ENCODE peak calls at places on chromosomes 5 and 9, in six cellular contexts. F is GM12878, V is HCT116, X is SK-N-SH, G is HepG2, I is Panc1. S is an unnamed sample.

GRCh38 chr5:119288364-119289047 is 67.3 kb upstream of the TNFAIP8 start:
- DNase-seq in F (no peak), V (no peak), X (no peak), G (no peak), I (no peak), S (no peak)

GRCh38 chr9:20563917-20564316 is 58.4 kb downstream of the MLLT3 start:
- DNase-seq in F (no peak), V (no peak), X (no peak), G (no peak), I (no peak), S (no peak)

GRCh38 chr5:123776761-123777160 is 264.8 kb downstream of the CSNK1G3 start:
- DNase-seq in F (no peak), V (no peak), X (no peak), G (no peak), I (no peak), S (no peak)

GRCh38 chr9:90032296-90033029 is 427.7 kb downstream of the GADD45G start:
- DNase-seq in F (no peak), V (no peak), X (no peak), G (no peak), I (no peak), S (no peak)

GRCh38 chr9:88697764-88698436 is 162.9 kb downstream of the NXNL2 start:
- DNase-seq in F (no peak), V (no peak), X (no peak), G (no peak), I (no peak), S (no peak)

GRCh38 chr5:141716009-141716408 is 34.0 kb upstream of the ARAP3 start:
- DNase-seq in F (no peak), V (no peak), X (no peak), G (no peak), I (no peak), S (no peak)

GRCh38 chr5:138282918-138283742 is 8.7 kb upstream of the GFRA3 start:
- DNase-seq in F (no peak), V (peak; percentile 34), X (peak; percentile 74), G (peak; percentile 68), I (peak; percentile 13), S (peak; percentile 58)

GRCh38 chr5:116542619-116543018 is 32.0 kb downstream of the SEMA6A start:
- DNase-seq in F (no peak), V (no peak), X (no peak), G (no peak), I (no peak), S (no peak)

GRCh38 chr9:114109106-114109505 is 10.0 kb upstream of the KIF12 start:
- DNase-seq in F (no peak), V (no peak), X (no peak), G (no peak), I (no peak), S (no peak)

GRCh38 chr5:17895296-17896058 is 261.2 kb downstream of the TAF11L14 start:
- DNase-seq in F (no peak), V (no peak), X (no peak), G (no peak), I (peak; percentile 15), S (no peak)

GRCh38 chr5:175590471-175590881 is 67.4 kb upstream of the HRH2 start:
- DNase-seq in F (no peak), V (no peak), X (no peak), G (no peak), I (no peak), S (no peak)

GRCh38 chr9:9790216-9790872 is 822.5 kb downstream of the PTPRD start:
- DNase-seq in F (no peak), V (no peak), X (peak; percentile 43), G (peak; percentile 45), I (peak; percentile 13), S (no peak)

GRCh38 chr9:93886911-93887310 is 68.2 kb downstream of the BARX1 start:
- DNase-seq in F (no peak), V (no peak), X (no peak), G (no peak), I (no peak), S (no peak)

GRCh38 chr5:148393390-148393741 is 9.6 kb downstream of the FBXO38 start:
- DNase-seq in F (no peak), V (no peak), X (no peak), G (peak; percentile 37), I (no peak), S (no peak)

GRCh38 chr9:129610473-129611301 is 10.2 kb downstream of the C9orf50 start:
- DNase-seq in F (no peak), V (no peak), X (peak; percentile 91), G (peak; percentile 48), I (no peak), S (peak; percentile 76)

GRCh38 chr5:96049398-96050272 is 88.0 kb upstream of the ELL2 start:
- DNase-seq in F (no peak), V (no peak), X (no peak), G (no peak), I (no peak), S (no peak)
- TF ChIP-seq REST in F (no peak), V (no peak), X (no peak), G (no peak), I (no peak), S (no peak)

DNA sequence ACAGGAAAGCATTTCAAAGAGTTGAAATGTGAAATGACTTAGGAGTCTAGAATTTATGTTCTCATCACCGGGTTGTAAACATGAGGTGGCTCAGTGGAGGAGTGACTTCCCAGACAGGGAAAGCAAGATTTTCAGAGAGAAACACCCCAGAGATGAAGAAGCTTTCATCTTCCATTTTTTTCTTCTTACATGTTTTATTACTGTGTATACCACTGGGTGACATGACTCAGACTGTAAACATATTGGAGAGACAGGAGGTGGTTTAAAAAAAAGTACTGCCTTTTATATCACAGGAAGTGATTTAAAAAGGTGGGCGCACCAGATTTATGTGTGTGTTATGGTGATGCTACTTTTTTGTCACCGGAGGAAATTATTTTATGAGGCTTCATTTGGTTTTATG is 209.1 kb upstream of the TUT7 start:
- DNase-seq in F (no peak), V (no peak), X (no peak), G (no peak), I (no peak), S (no peak)
- TF ChIP-seq SIN3A in F (no peak), V (no peak), X (no peak), G (no peak), I (no peak), S (no peak)

DNA sequence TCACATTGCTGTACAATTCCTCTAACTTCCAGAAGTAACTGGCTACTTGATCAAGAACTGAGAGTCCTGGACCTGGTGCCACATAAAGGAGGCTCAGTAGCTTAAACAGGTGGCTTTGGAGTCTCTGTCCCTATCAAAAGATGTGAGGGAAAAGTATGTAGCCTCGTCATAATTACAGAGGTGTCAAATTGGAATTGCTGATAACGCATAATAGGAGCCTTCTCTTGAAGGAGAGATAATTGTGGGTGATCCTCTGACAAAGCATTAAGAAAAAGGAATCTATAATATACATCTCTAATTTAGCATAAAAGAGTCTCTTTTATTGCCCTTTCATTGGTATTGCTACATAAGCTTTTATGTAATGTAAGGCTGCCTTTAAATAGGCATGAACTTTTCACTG is 1246.4 kb upstream of the CDH9 start:
- DNase-seq in F (no peak), V (no peak), X (no peak), G (no peak), I (no peak), S (no peak)
- TF ChIP-seq REST in F (no peak), V (no peak), X (no peak), G (no peak), I (no peak), S (no peak)

DNA sequence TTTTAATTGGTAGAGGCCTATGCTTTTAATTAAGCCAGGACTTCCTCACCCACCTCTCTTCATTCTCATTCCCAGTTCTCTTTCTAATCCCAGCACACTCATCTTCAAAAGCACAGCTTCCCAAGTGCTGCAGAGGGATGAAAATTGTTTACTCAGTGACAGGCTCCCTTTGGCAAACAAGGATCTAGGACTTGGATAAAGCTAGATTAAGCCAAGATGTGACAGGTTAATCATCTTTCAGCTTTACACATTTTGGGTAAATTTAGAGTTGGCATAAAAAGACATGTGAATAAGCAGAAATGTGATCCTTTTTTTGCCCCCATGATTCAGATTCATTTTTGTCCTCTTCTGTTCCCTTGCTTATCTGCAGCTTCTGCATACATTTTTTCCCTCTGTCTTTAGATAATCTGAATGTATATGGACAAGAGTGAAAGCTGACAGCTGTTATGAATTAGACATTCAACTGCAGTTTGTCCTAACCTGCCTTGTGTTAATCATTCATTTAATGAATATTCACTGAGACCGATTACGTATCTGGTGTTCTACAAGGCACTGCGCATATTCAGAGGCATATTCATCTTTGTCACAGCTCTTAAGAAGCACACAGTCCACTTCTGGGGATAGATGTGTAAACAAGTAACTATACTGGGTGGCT is 19.5 kb downstream of the ADAMTSL1 start:
- DNase-seq in F (no peak), V (no peak), X (peak; percentile 26), G (no peak), I (no peak), S (no peak)
- TF ChIP-seq SIN3A in F (no peak), V (no peak), X (no peak), G (no peak), I (no peak), S (no peak)

GRCh38 chr5:108078882-108079281 is 303.0 kb downstream of the FBXL17 start:
- DNase-seq in F (no peak), V (no peak), X (no peak), G (no peak), I (no peak), S (no peak)

GRCh38 chr5:108079754-108080153 is 302.1 kb downstream of the FBXL17 start:
- DNase-seq in F (no peak), V (no peak), X (no peak), G (no peak), I (no peak), S (no peak)

GRCh38 chr5:108074626-108075025 is 307.3 kb downstream of the FBXL17 start:
- DNase-seq in F (no peak), V (no peak), X (no peak), G (peak; percentile 1), I (no peak), S (no peak)

GRCh38 chr5:108081707-108082106 is 300.2 kb downstream of the FBXL17 start:
- DNase-seq in F (no peak), V (no peak), X (no peak), G (no peak), I (no peak), S (no peak)

DNA sequence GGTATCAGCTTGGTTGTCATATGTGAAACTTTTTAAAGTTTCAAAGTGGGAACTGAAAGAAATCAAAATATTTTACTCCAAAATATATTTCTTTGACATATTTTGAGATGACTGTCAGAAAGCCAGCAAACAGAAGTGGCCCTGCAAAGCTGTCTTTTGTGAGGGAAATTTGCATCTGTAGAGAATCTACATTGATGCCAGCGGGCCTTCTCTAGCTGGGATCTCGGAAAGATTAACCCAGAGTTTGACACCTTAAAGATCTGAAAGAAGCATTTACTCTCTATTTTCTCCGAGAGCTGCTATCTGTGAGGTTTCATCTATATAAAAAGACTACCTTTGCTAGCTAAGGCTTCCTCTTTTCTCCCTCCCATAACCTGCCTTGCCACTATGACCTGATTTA is 303.6 kb downstream of the FBXL17 start:
- DNase-seq in F (no peak), V (no peak), X (no peak), G (no peak), I (no peak), S (no peak)
- TF ChIP-seq REST in F (no peak), V (no peak), X (no peak), G (no peak), I (no peak), S (no peak)

GRCh38 chr9:18861599-18862546 is 171.1 kb downstream of the SAXO1 start:
- DNase-seq in F (no peak), V (no peak), X (no peak), G (no peak), I (no peak), S (no peak)
- TF ChIP-seq SIN3A in F (no peak), V (no peak), X (no peak), G (no peak), I (no peak), S (no peak)